ENCODE peak calls at places on chromosomes 12 and 14, in ten cellular contexts. U is GM12892, N is sigmoid colon, Y is ovary, Q is body of pancreas, P is HCT116, E is HepG2, K is uterus, G is adrenal gland, H is lower leg skin. A is an unnamed sample.
A peak's percentile ranks its signal among the peaks of the same experiment; 100 is the strongest.

GRCh38 chr12:47846294-47846996 is 26.7 kb upstream of the HDAC7 start:
- DNase-seq in G (no peak), N (peak; percentile 58), E (no peak), Y (no peak), K (no peak), P (no peak), U (no peak), Q (no peak), H (no peak), A (no peak)

GRCh38 chr12:115794659-115795081 is 482.8 kb downstream of the MED13L start:
- DNase-seq in E (peak; percentile 70), U (no peak), G (no peak), P (no peak), N (no peak), H (no peak), Q (no peak), Y (no peak), K (no peak), A (no peak)

GRCh38 chr12:52515927-52516831 is 4.0 kb downstream of the KRT5 start:
- DNase-seq in K (no peak), P (no peak), N (no peak), U (no peak), Q (no peak), G (no peak), Y (no peak), E (no peak), H (peak; percentile 68), A (peak; percentile 18)

GRCh38 chr12:104182144-104182543 is 33.4 kb upstream of the TXNRD1 start:
- DNase-seq in P (no peak), Q (peak; percentile 89), E (no peak), G (peak; percentile 86), H (peak; percentile 91), Y (peak; percentile 71), N (peak; percentile 97), U (no peak), K (peak; percentile 87), A (no peak)

GRCh38 chr12:98738539-98738938 is 93.4 kb downstream of the APAF1 start:
- DNase-seq in E (no peak), Y (no peak), H (no peak), Q (no peak), K (no peak), U (no peak), P (no peak), N (no peak), G (no peak), A (no peak)

GRCh38 chr14:68734231-68734732 is 58.6 kb downstream of the ZFP36L1 start:
- DNase-seq in P (no peak), Y (no peak), U (peak; percentile 42), K (no peak), N (no peak), E (no peak), Q (no peak), G (no peak), H (no peak), A (no peak)

GRCh38 chr14:69259531-69260245 is at the start of gene GALNT16:
- DNase-seq in E (no peak), H (no peak), U (peak; percentile 36), G (peak; percentile 41), N (no peak), Y (peak; percentile 53), P (no peak), Q (peak; percentile 22), K (no peak), A (no peak)

GRCh38 chr12:132162508-132163031 is 18.3 kb downstream of the NOC4L start:
- DNase-seq in G (peak; percentile 31), H (no peak), K (no peak), E (no peak), P (no peak), N (no peak), Q (no peak), Y (peak; percentile 73), U (no peak), A (no peak)

GRCh38 chr14:100065161-100065871 is at the start of gene EVL:
- DNase-seq in U (peak; percentile 37), Q (no peak), N (no peak), K (no peak), E (no peak), P (no peak), G (no peak), Y (no peak), H (no peak), A (no peak)
- TF ChIP-seq POLR2A in U (peak; percentile 77), Q (peak; percentile 40), N (no peak), K (no peak), E (no peak), P (no peak), G (no peak), Y (no peak), H (no peak), A (no peak)

GRCh38 chr12:127145929-127146789 is 1120.8 kb upstream of the TMEM132C start:
- DNase-seq in K (peak; percentile 60), Q (peak; percentile 57), H (peak; percentile 88), P (peak; percentile 28), G (peak; percentile 66), E (no peak), N (peak; percentile 83), Y (peak; percentile 90), U (no peak), A (no peak)
- TF ChIP-seq POLR2A in K (peak; percentile 59), Q (peak; percentile 33), H (no peak), P (no peak), G (no peak), E (no peak), N (peak; percentile 23), Y (no peak), U (no peak), A (no peak)

GRCh38 chr12:65168606-65169310 is 625 bp upstream of the LEMD3 start:
- DNase-seq in Y (no peak), P (no peak), N (no peak), H (no peak), E (no peak), U (no peak), G (no peak), K (no peak), Q (no peak), A (no peak)

GRCh38 chr12:65169311-65170244 is at the start of gene LEMD3:
- DNase-seq in N (peak; percentile 96), U (peak; percentile 90), G (peak; percentile 94), Q (peak; percentile 96), E (peak; percentile 90), Y (peak; percentile 93), P (peak; percentile 92), H (peak; percentile 98), K (peak; percentile 93), A (peak; percentile 97)

GRCh38 chr12:65171073-65171472 is 1.7 kb downstream of the LEMD3 start:
- DNase-seq in Y (no peak), N (no peak), G (no peak), U (no peak), K (no peak), E (no peak), H (no peak), P (no peak), Q (no peak), A (no peak)

GRCh38 chr12:65171870-65172269 is 2.5 kb downstream of the LEMD3 start:
- DNase-seq in E (no peak), P (no peak), U (no peak), H (no peak), Y (no peak), Q (no peak), G (no peak), N (no peak), K (no peak), A (no peak)

DNA sequence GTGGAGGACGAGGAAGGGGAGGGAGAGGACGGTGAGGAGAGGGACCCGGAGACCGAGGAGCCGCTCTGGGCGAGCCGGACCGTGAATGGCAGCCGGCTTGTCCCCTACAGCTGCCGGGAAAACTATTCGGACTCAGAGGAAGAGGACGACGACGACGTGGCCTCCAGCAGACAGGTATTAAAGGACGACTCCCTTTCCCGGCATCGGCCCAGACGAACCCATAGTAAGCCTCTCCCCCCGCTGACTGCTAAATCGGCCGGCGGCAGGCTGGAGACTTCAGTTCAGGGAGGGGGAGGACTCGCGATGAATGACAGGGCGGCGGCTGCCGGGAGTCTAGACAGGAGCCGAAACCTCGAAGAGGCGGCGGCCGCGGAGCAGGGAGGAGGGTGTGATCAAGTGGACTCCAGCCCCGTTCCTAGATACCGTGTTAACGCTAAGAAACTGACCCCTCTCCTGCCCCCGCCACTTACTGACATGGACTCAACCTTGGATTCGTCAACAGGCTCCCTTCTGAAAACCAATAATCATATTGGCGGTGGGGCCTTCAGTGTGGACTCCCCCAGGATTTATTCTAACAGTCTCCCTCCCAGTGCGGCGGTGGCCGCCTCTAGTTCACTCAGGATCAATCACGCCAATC is 980 bp downstream of the LEMD3 start:
- DNase-seq in E (peak; percentile 27), H (peak; percentile 92), N (peak; percentile 73), Y (peak; percentile 59), Q (peak; percentile 54), U (no peak), K (peak; percentile 43), G (peak; percentile 75), P (peak; percentile 28), A (peak; percentile 30)
- TF ChIP-seq POLR2A in E (no peak), H (no peak), N (peak; percentile 28), Y (no peak), Q (peak; percentile 15), U (peak; percentile 53), K (no peak), G (no peak), P (no peak), A (no peak)

GRCh38 chr14:102320671-102321455 is 1.3 kb downstream of the ZNF839 start:
- DNase-seq in H (no peak), Q (no peak), Y (no peak), E (peak; percentile 83), U (no peak), G (no peak), K (no peak), N (peak; percentile 46), P (no peak), A (no peak)

GRCh38 chr14:102321456-102322101 is 2.0 kb downstream of the ZNF839 start:
- DNase-seq in P (no peak), H (no peak), N (no peak), E (peak; percentile 91), Y (no peak), Q (no peak), K (no peak), U (no peak), G (no peak), A (no peak)

GRCh38 chr14:102318781-102319276 is 717 bp upstream of the ZNF839 start:
- DNase-seq in K (peak; percentile 39), U (no peak), P (no peak), Q (no peak), Y (peak; percentile 50), H (no peak), N (peak; percentile 67), G (peak; percentile 30), E (no peak), A (peak; percentile 29)

GRCh38 chr14:102319351-102320032 is at the start of gene ZNF839:
- DNase-seq in G (peak; percentile 95), E (peak; percentile 69), Y (peak; percentile 96), H (peak; percentile 98), N (peak; percentile 97), Q (peak; percentile 94), P (peak; percentile 81), U (peak; percentile 89), K (peak; percentile 93), A (peak; percentile 90)

DNA sequence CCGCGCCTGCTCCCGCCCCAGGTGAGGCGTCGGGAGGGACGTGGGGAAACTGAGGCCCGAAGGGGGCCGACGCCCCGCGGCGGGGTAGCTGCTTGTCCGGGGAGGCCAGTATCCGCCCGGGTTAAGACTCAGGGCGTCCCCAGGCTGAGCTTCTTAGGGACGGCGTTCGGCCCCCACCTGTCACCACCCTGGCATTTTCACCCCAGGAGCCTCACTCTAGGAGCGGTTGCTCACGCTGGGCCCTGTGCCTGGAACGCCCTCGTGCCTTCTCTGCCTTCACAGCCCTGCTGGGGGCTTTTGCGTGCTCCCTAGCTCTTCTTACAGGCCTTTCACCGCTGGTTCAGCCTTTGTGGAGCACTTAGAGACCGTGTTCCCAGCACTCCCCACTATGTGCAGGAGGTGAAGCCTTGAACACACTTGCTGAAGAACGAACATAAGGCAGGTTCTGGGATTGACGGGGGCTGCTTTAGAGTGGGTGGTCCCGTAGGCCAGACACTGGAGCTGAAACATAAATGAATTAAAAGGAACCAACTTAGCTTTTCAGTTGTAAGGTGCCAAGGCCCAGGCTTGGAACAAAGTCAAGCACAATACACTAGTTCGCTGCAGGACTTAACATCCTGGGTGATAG is 601 bp downstream of the ZNF839 start:
- DNase-seq in G (peak; percentile 73), E (no peak), Q (peak; percentile 59), H (peak; percentile 91), U (peak; percentile 48), Y (peak; percentile 73), P (no peak), N (peak; percentile 84), K (peak; percentile 62), A (no peak)
- TF ChIP-seq POLR2A in G (peak; percentile 8), E (no peak), Q (no peak), H (no peak), U (no peak), Y (no peak), P (no peak), N (no peak), K (no peak), A (no peak)

A was measured in breast epithelium.